ENCODE peak calls at places on chromosome 2, in eight cellular contexts. A is ovary, Z is lower leg skin, C is prostate gland, G is IMR-90, V is H1, I is GM12892, D is A549. P is an unnamed sample.

GRCh38 chr2:221060335-221060734 is 511.8 kb downstream of the EPHA4 start:
- DNase-seq in A (no peak), Z (no peak), C (no peak), G (peak), V (no peak), I (no peak), D (no peak), P (no peak)

GRCh38 chr2:207078186-207078798 is 87.5 kb downstream of the KLF7 start:
- DNase-seq in A (no peak), Z (no peak), C (no peak), G (no peak), V (no peak), I (no peak), D (no peak), P (no peak)

GRCh38 chr2:120609826-120610395 is 125.8 kb upstream of the GLI2 start:
- DNase-seq in A (no peak), Z (no peak), C (no peak), G (no peak), V (no peak), I (no peak), D (no peak), P (no peak)

GRCh38 chr2:25362564-25363145 is 20.9 kb upstream of the DNMT3A start:
- DNase-seq in A (no peak), Z (no peak), C (no peak), G (no peak), V (no peak), I (peak), D (no peak), P (no peak)

GRCh38 chr2:191366199-191366598 is 121.0 kb downstream of the MYO1B start:
- DNase-seq in A (no peak), Z (no peak), C (no peak), G (peak), V (no peak), I (no peak), D (no peak), P (no peak)

GRCh38 chr2:54797307-54797706 is 73.8 kb downstream of the EML6 start:
- DNase-seq in A (no peak), Z (no peak), C (no peak), G (no peak), V (no peak), I (no peak), D (no peak), P (no peak)

GRCh38 chr2:58606799-58607198 is 365.7 kb upstream of the FANCL start:
- DNase-seq in A (no peak), Z (no peak), C (no peak), G (peak), V (no peak), I (no peak), D (no peak), P (no peak)

GRCh38 chr2:220544049-220544448 is 916.6 kb downstream of the SLC4A3 start:
- DNase-seq in A (no peak), Z (no peak), C (no peak), G (no peak), V (no peak), I (no peak), D (no peak), P (no peak)

GRCh38 chr2:26598336-26599006 is 42.7 kb downstream of the CIB4 start:
- DNase-seq in A (no peak), Z (peak), C (no peak), G (no peak), V (no peak), I (no peak), D (no peak), P (no peak)

GRCh38 chr2:182852090-182852489 is 14.3 kb downstream of the FRZB start:
- DNase-seq in A (peak), Z (no peak), C (no peak), G (no peak), V (no peak), I (no peak), D (no peak), P (no peak)

GRCh38 chr2:67560818-67561221 is 163.7 kb downstream of the ETAA1 start:
- DNase-seq in A (no peak), Z (no peak), C (no peak), G (peak), V (no peak), I (no peak), D (no peak), P (no peak)

GRCh38 chr2:101521497-101521896 is 46.6 kb upstream of the RFX8 start:
- DNase-seq in A (no peak), Z (no peak), C (no peak), G (no peak), V (no peak), I (no peak), D (no peak), P (no peak)

GRCh38 chr2:207621640-207622039 is 3.6 kb downstream of the METTL21A start:
- DNase-seq in A (no peak), Z (no peak), C (no peak), G (no peak), V (no peak), I (no peak), D (no peak), P (no peak)

DNA sequence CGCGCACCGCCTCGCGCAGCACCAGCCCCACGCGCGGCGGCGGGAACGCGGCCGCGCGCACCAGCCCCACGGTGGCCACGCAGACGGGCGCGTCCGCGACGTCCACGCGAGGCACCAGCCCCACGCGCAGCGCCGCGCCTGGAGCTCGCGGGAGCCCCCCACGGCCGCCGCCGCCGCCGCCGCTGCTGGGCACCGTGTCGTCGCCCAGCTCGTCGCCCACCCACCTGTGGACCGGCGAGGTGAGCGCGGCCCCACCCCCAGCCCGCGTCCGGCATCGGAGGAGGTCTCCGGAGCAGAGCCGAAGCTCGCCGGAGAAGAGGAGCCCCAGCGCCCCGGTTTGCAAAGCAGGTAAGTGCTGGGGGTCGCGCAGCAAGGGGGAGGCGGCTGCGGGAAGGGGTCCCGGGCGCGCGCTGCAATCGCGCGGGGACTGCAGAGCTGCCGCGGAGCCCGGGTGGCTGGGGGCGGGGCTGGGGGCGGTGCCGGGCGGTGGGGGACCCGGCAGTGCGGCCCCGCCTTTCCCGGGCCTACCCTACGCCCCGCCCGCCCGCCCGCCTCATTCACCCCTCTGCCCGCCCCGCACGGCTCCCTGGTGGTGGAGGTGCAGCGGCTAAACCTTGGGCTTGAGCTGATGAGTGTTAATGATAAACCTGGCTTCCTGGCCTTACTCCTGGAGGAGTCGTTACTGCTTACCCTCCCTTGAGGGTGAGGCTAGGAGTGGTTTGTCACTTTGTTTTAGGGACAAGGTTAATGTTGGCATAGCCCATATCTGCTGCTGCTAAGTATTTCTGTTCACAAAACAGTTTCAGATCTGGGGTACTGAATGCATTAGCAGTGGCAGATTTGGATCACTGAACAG is 900 bp downstream of the FAM117B start:
- DNase-seq in A (peak), Z (peak), C (peak), G (peak), V (no peak), I (peak), D (peak), P (peak)
- TF ChIP-seq POLR2A in A (no peak), Z (no peak), C (peak), G (no peak), V (no peak), I (peak), D (no peak), P (no peak)

GRCh38 chr2:107743274-107743673 is 83.4 kb upstream of the RGPD4 start:
- DNase-seq in A (no peak), Z (no peak), C (no peak), G (no peak), V (no peak), I (no peak), D (no peak), P (no peak)

GRCh38 chr2:107742460-107743027 is 84.1 kb upstream of the RGPD4 start:
- DNase-seq in A (no peak), Z (no peak), C (no peak), G (no peak), V (no peak), I (no peak), D (no peak), P (no peak)

GRCh38 chr2:107751936-107752335 is 74.8 kb upstream of the RGPD4 start:
- DNase-seq in A (no peak), Z (no peak), C (no peak), G (no peak), V (no peak), I (no peak), D (no peak), P (no peak)

GRCh38 chr2:107745100-107745499 is 81.6 kb upstream of the RGPD4 start:
- DNase-seq in A (no peak), Z (no peak), C (no peak), G (no peak), V (no peak), I (no peak), D (no peak), P (no peak)

GRCh38 chr2:107747964-107748583 is 78.6 kb upstream of the RGPD4 start:
- DNase-seq in A (no peak), Z (no peak), C (no peak), G (no peak), V (no peak), I (no peak), D (no peak), P (no peak)
- TF ChIP-seq POLR2A in A (no peak), Z (no peak), C (no peak), G (no peak), V (no peak), I (no peak), D (no peak), P (no peak)

DNA sequence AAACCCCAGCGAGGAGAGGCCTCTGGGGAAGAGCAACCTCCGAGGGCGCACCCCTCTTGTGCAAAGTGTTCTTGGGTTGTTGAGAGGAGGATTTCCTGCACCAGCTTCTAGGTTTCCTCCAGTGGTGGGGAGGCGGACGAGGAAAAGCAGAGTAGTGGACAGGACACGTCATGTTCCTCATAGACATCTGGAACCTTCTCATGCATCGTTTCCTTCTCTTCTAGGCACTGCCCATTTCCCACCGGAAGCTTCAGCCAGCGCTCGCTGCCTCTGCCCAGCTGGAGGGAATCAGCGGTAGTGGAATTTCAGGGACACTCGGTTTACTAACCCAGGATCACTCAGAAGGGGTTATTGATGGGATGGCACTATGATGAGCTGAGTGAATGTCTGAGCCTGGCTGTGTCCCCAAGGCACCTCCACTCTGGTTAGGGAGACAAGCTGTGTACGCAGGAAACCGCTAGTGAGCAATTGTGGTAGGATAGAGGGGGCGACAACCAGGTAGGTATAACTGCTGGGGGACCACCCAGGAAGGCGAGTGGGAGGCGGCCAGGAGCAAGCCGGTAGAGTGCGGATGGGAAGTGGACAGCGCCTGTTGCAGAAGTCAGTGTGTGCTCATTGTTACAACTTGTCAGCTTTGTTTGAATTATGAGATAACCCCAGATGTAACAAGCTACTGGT is 960 bp upstream of the APOB start:
- DNase-seq in A (no peak), Z (no peak), C (no peak), G (no peak), V (no peak), I (no peak), D (no peak), P (no peak)
- TF ChIP-seq POLR2A in A (no peak), Z (no peak), C (no peak), G (no peak), V (no peak), I (no peak), D (no peak), P (no peak)

GRCh38 chr2:201258666-201258999 is 1.7 kb upstream of the CASP8 start:
- DNase-seq in A (no peak), Z (no peak), C (no peak), G (no peak), V (no peak), I (no peak), D (peak), P (no peak)

GRCh38 chr2:201259216-201259615 is 1.1 kb upstream of the CASP8 start:
- DNase-seq in A (no peak), Z (no peak), C (no peak), G (no peak), V (no peak), I (no peak), D (no peak), P (no peak)

GRCh38 chr2:201261911-201262310 is 1.6 kb downstream of the CASP8 start:
- DNase-seq in A (no peak), Z (no peak), C (no peak), G (no peak), V (no peak), I (no peak), D (no peak), P (no peak)

GRCh38 chr2:201261471-201261870 is 1.1 kb downstream of the CASP8 start:
- DNase-seq in A (no peak), Z (no peak), C (no peak), G (no peak), V (no peak), I (no peak), D (no peak), P (no peak)

DNA sequence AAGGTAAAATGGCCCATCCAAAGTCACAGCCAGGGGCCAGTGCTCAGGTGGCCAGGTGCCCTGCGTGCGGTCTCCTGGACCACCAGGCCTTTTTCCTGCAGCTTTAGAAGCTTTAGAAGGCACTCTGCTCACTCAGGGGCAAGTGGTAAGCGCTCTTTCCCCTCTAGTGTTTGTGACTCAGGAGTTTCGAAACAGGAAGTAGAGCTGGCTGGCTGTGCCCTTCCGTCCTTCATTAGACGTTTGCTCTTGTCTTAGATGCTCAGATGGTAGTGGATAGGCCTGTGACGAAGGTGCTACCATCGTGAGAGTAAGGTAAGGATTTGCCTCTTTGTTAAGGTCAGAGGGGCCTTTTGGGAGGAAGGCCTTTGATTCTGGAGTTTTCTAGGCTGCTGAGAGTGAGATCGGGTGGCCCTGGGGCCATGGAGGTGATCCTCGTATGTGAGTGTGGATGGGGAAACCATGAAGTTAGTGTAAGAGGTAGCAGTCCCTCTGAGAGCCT is at the start of gene CASP8:
- DNase-seq in A (no peak), Z (no peak), C (no peak), G (peak), V (no peak), I (no peak), D (no peak), P (no peak)
- TF ChIP-seq POLR2A in A (no peak), Z (no peak), C (no peak), G (no peak), V (no peak), I (peak), D (no peak), P (no peak)

GRCh38 chr2:147110317-147110716 is 734.5 kb upstream of the ACVR2A start:
- DNase-seq in A (no peak), Z (no peak), C (no peak), G (no peak), V (no peak), I (no peak), D (no peak), P (no peak)
- TF ChIP-seq POLR2A in A (no peak), Z (no peak), C (no peak), G (no peak), V (no peak), I (no peak), D (no peak), P (no peak)

DNA sequence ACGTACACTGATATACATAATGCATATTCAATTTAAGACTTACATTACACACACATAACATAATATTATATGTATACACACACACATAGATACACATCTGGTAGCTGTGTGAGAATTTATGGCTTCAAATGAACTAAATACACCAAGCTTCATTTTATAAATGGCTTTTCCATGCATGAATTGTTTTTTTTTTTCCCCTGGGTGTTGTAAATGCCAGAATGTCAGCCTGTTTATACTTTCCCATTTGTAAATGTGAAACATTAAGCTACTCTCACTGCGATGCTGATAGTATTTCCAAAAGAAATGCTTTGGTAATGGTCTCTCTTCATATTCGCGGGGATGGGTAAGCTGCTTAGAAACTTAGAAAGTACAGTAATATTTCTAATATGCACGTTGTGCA is 196.0 kb upstream of the SIX3 start:
- DNase-seq in A (no peak), Z (no peak), C (no peak), G (no peak), V (no peak), I (no peak), D (no peak), P (no peak)
- TF ChIP-seq POLR2A in A (no peak), Z (no peak), C (no peak), G (no peak), V (no peak), I (no peak), D (no peak), P (no peak)

GRCh38 chr2:189440947-189441708 is at the start of gene WDR75:
- DNase-seq in A (peak), Z (peak), C (peak), G (peak), V (peak), I (peak), D (peak), P (peak)
- TF ChIP-seq POLR2A in A (peak), Z (peak), C (peak), G (peak), V (peak), I (peak), D (peak), P (peak)

DNA sequence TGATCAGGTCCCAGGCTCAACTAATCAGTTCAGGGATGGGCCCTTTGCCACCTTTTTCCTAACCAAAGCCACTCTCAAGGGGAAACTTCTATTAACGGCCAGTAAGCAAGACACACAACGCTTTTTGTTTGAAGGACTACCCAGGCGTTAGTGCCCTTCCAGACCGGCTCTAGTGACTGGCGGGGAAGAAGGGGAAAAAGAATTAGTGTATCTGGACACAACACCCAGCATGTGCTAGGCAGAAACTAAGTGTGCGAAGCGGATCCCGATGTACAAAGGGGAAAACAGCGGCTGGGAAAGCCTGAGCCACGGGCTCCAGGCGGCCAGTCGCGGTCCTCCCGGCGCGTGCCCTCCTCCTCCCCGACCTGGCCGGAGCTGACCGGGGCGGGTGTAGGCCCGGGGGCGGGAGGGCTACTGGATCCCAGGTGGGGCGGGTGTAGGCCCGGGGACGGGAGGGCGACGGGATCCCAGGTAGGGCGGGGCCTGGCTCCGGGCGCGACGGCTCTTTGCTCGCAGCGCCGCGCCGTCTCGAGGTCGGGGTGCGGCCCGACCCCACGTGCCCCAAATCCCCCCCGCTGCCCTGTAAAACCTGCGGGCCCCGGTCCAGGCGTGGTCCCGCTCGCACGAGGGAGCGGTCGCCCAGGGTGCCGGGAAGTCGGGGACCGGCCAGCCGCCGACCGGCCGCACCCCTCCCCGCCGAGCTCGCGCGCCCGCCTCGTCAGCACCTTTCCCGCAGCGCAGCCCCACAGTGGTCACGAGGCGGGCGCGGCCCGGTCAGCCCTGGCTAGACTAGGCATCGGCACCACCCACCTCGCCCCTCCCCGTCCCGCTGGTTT is 48.8 kb downstream of the C2orf42 start:
- DNase-seq in A (peak), Z (no peak), C (no peak), G (peak), V (no peak), I (no peak), D (peak), P (peak)
- TF ChIP-seq POLR2A in A (peak), Z (peak), C (peak), G (peak), V (peak), I (no peak), D (peak), P (peak)

DNA sequence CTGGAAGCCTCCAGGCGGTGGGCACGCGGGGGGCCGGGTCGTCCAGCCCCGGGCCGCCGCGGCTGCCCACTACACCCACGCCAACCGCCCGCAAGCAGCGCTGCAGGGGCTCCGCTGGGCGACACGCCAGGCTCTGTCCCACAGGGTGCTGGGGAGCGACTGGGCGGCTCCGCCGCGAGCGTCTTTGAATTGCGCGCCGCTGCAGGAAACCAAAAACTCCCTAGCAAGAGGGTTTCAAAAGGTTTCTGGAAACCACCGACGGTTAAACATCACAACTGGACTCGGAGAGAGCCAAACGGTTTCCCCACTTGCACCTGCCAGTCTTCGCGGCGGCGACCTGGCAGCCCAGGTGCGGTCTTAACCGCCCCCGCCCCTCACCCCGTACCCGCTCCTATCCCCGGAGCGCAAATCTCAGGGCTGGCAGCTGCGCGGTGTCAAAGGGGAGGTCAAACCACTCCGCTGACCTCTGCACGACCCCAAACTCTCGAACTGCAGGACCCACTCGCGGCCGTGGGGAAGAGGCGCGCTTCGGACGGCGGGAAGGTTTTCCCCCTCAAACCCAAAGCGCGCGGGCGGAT is 1.0 kb downstream of the CXCR4 start:
- DNase-seq in A (no peak), Z (no peak), C (no peak), G (no peak), V (no peak), I (peak), D (no peak), P (no peak)
- TF ChIP-seq POLR2A in A (no peak), Z (no peak), C (no peak), G (no peak), V (no peak), I (peak), D (no peak), P (no peak)